ENCODE peak calls at places on chromosomes 3 and 15, in nine cellular contexts. H is breast epithelium, W is ovary, C is transverse colon, U is gastrocnemius medialis, X is HCT116, N is uterus, S is body of pancreas, E is A549. P is an unnamed sample.

GRCh38 chr15:65246026-65246714 is 34.9 kb upstream of the CILP start:
- DNase-seq in H (no peak), W (peak), C (no peak), U (no peak), X (no peak), N (no peak), S (no peak), E (no peak), P (no peak)

GRCh38 chr3:152071924-152072323 is 196.8 kb upstream of the MBNL1 start:
- DNase-seq in H (no peak), W (no peak), C (no peak), U (no peak), X (peak), N (no peak), S (no peak), E (peak), P (no peak)

GRCh38 chr3:195597848-195598247 is 14.1 kb upstream of the APOD start:
- DNase-seq in H (no peak), W (no peak), C (no peak), U (no peak), X (no peak), N (no peak), S (no peak), E (no peak), P (no peak)

GRCh38 chr15:35038655-35039534 is 46.2 kb downstream of the NANOGP8 start:
- DNase-seq in H (no peak), W (no peak), C (no peak), U (no peak), X (no peak), N (no peak), S (no peak), E (no peak), P (no peak)

GRCh38 chr15:101689901-101690300 is 34.4 kb downstream of the TARS3 start:
- DNase-seq in H (no peak), W (no peak), C (no peak), U (no peak), X (no peak), N (no peak), S (no peak), E (no peak), P (no peak)

GRCh38 chr15:85168642-85169173 is 187.1 kb downstream of the PDE8A start:
- DNase-seq in H (peak), W (no peak), C (peak), U (no peak), X (peak), N (no peak), S (peak), E (peak), P (no peak)

GRCh38 chr3:194250104-194251002 is 100.8 kb downstream of the CPN2 start:
- DNase-seq in H (peak), W (peak), C (no peak), U (peak), X (no peak), N (peak), S (no peak), E (no peak), P (peak)

GRCh38 chr3:177498037-177498857 is 301.0 kb upstream of the TBL1XR1 start:
- DNase-seq in H (no peak), W (no peak), C (no peak), U (no peak), X (no peak), N (no peak), S (peak), E (peak), P (no peak)

GRCh38 chr3:125378762-125379161 is 3.6 kb upstream of the ZNF148 start:
- DNase-seq in H (no peak), W (no peak), C (no peak), U (no peak), X (no peak), N (no peak), S (no peak), E (no peak), P (no peak)

GRCh38 chr3:125379483-125379882 is 4.4 kb upstream of the ZNF148 start:
- DNase-seq in H (no peak), W (no peak), C (no peak), U (no peak), X (no peak), N (no peak), S (no peak), E (no peak), P (no peak)

GRCh38 chr3:125375950-125376679 is 990 bp upstream of the ZNF148 start:
- DNase-seq in H (no peak), W (no peak), C (no peak), U (no peak), X (no peak), N (no peak), S (no peak), E (peak), P (no peak)

GRCh38 chr3:125374501-125374995 is 577 bp downstream of the ZNF148 start:
- DNase-seq in H (no peak), W (no peak), C (peak), U (no peak), X (no peak), N (peak), S (peak), E (peak), P (peak)

DNA sequence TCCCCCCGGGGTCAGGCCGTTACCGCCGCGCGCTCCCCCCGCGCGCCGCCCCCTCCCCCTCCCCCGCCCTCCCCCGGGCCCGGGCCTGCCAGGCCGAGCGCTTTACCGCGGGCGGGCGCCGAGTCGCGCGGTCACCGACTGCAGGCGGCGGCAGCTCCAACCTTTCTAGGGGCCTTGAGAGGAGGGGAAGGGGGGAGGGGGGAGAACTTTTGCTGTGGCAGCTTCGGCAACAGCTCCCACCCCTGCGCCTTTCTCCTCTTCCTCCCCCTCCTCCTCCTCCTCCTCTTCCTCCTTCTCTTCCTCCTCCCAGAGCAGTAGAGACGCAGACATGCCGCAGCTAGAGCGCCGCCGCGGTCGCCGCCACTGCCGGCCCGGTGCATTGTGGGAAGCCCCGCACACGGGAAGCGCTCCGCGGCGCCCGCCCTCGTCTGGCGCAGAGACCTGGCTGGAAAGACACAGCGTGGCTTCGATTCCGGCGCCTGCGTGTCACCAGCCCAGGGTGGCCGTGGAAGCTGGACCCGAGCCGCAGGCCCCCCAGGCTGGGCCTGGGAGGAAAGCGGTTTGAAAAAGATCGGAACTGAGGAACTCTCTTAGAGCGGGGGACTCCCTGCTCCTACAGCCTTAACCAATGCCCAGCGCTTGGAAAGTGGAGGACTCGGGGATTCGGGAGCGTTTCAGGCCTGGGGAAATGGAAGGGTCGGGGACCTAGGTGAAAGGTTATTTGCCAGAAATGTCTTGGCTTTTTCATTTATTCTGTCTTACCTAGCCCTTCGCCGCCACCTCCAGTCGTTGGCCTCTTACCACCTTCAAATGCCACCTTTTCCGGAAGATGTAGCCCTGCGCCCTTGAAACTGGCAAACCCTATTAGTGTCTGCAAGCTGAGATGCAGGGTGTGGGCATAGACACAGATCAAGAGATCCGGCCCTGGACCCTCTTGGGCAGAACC is at the start of gene ZNF148:
- DNase-seq in H (peak), W (peak), C (peak), U (peak), X (peak), N (peak), S (peak), E (peak), P (peak)
- TF ChIP-seq POLR2A in H (peak), W (peak), C (peak), U (peak), X (peak), N (peak), S (peak), E (peak), P (no peak)

GRCh38 chr3:169238562-169238961 is 424.9 kb downstream of the MECOM start:
- DNase-seq in H (no peak), W (no peak), C (no peak), U (no peak), X (no peak), N (no peak), S (no peak), E (no peak), P (no peak)
- TF ChIP-seq CTCF in H (no peak), W (no peak), C (no peak), U (no peak), X (no peak), N (no peak), S (no peak), E (no peak), P (no peak)

GRCh38 chr3:182683335-182684257 is 109.7 kb upstream of the ATP11B start:
- DNase-seq in H (no peak), W (peak), C (peak), U (no peak), X (peak), N (peak), S (peak), E (peak), P (peak)
- TF ChIP-seq POLR2A in H (no peak), W (no peak), C (no peak), U (no peak), X (no peak), N (no peak), S (no peak), E (no peak), P (no peak)

GRCh38 chr15:66461917-66462316 is 35.6 kb downstream of the SNAPC5 start:
- DNase-seq in H (no peak), W (no peak), C (peak), U (no peak), X (no peak), N (no peak), S (no peak), E (no peak), P (no peak)

GRCh38 chr15:66459818-66460615 is 37.5 kb downstream of the SNAPC5 start:
- DNase-seq in H (no peak), W (no peak), C (no peak), U (no peak), X (no peak), N (no peak), S (no peak), E (no peak), P (no peak)

DNA sequence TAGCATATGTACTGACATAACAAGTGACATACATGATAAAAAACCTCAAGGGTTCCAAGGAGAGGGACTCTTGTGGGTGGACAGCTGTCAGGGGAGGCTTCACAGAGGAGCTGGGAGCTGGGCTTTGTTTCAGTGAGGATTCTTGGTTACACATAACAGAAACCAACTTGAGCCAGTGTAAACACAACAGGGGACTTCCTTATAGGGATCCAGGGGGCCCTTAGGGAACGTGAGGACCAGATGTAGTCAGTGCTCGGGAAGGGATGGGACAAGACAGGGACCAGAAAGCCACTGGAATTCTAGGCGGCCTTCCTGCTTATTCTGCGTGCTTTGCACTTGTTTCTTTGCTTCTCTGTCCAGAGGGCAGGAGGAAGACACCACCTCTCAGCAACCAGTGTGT is 34.9 kb downstream of the SNAPC5 start:
- DNase-seq in H (no peak), W (no peak), C (no peak), U (no peak), X (no peak), N (no peak), S (no peak), E (no peak), P (no peak)
- TF ChIP-seq CTCF in H (no peak), W (no peak), C (no peak), U (no peak), X (no peak), N (no peak), S (no peak), E (no peak), P (no peak)